ENCODE peak calls at places on chromosomes 7 and 10, in ten cellular contexts. P, W, C, T, L, I, R, E, Q and X are unnamed samples.

GRCh38 chr7:70719120-70719519 is 412.8 kb upstream of the GALNT17 start:
- DNase-seq in R (no peak), Q (no peak), P (no peak), E (no peak), L (no peak), W (no peak), T (no peak), I (no peak), C (no peak), X (no peak)

GRCh38 chr7:50807026-50807730 is 24.5 kb upstream of the GRB10 start:
- DNase-seq in E (no peak), C (no peak), W (no peak), Q (no peak), L (no peak), P (no peak), R (no peak), I (no peak), T (no peak), X (no peak)

GRCh38 chr7:15558747-15559146 is 3.1 kb downstream of the AGMO start:
- DNase-seq in W (no peak), I (no peak), C (peak; percentile 6), T (no peak), L (no peak), Q (no peak), E (no peak), R (no peak), P (no peak), X (no peak)

GRCh38 chr7:35605760-35606159 is 89.2 kb downstream of the HERPUD2 start:
- DNase-seq in W (no peak), Q (no peak), T (no peak), R (no peak), E (no peak), C (peak; percentile 82), P (no peak), I (no peak), L (peak; percentile 43), X (no peak)

GRCh38 chr7:137825489-137825888 is 21.3 kb downstream of the DGKI start:
- DNase-seq in C (no peak), T (no peak), R (no peak), Q (no peak), W (no peak), E (no peak), I (no peak), L (no peak), P (no peak), X (no peak)

GRCh38 chr7:79911420-79911819 is 223.2 kb upstream of the GNAI1 start:
- DNase-seq in L (no peak), T (no peak), C (no peak), Q (no peak), I (no peak), E (no peak), R (no peak), W (no peak), P (no peak), X (no peak)

GRCh38 chr7:128875523-128875948 is 12.9 kb downstream of the ATP6V1F start:
- DNase-seq in Q (no peak), C (no peak), R (no peak), W (no peak), T (no peak), P (no peak), I (no peak), L (no peak), E (no peak), X (no peak)

GRCh38 chr7:116235380-116235779 is 25.0 kb downstream of the TES start:
- DNase-seq in T (no peak), C (no peak), I (no peak), W (no peak), P (no peak), L (no peak), Q (no peak), R (no peak), E (no peak), X (no peak)

GRCh38 chr10:121655254-121656142 is 57.3 kb upstream of the FGFR2 start:
- DNase-seq in R (no peak), L (no peak), I (no peak), E (no peak), C (no peak), W (no peak), P (no peak), Q (no peak), T (no peak), X (no peak)

GRCh38 chr7:28005848-28006233 is 174.8 kb downstream of the JAZF1 start:
- DNase-seq in E (no peak), P (no peak), C (no peak), Q (no peak), I (no peak), L (no peak), R (no peak), T (no peak), W (no peak), X (no peak)

GRCh38 chr7:113085781-113086390 is 741 bp downstream of the GPR85 start:
- DNase-seq in W (no peak), E (no peak), I (no peak), Q (no peak), C (peak; percentile 23), P (no peak), R (no peak), L (no peak), T (no peak), X (no peak)

GRCh38 chr10:28410420-28411135 is 107.7 kb upstream of the MPP7 start:
- DNase-seq in E (no peak), T (no peak), Q (no peak), R (no peak), L (no peak), W (no peak), P (no peak), I (no peak), C (no peak), X (no peak)

GRCh38 chr10:77641788-77642397 is 4.3 kb upstream of the KCNMA1 start:
- DNase-seq in Q (peak; percentile 72), E (peak; percentile 84), W (peak; percentile 48), L (peak; percentile 70), C (peak; percentile 83), R (peak; percentile 77), P (peak; percentile 42), I (no peak), T (peak; percentile 64), X (peak; percentile 90)

GRCh38 chr10:82826132-82826531 is 951.1 kb downstream of the NRG3 start:
- DNase-seq in C (no peak), T (no peak), L (no peak), E (no peak), I (no peak), P (no peak), Q (no peak), R (no peak), W (no peak), X (no peak)

GRCh38 chr10:85868627-85869499 is 497.7 kb downstream of the GRID1 start:
- DNase-seq in Q (no peak), W (no peak), T (no peak), E (no peak), I (no peak), L (no peak), C (no peak), R (no peak), P (no peak), X (no peak)

GRCh38 chr7:129949292-129950133 is 3.2 kb downstream of the UBE2H start:
- DNase-seq in T (peak; percentile 32), E (peak; percentile 19), P (no peak), C (peak; percentile 85), R (no peak), I (no peak), L (peak; percentile 41), W (no peak), Q (peak; percentile 42), X (peak; percentile 34)
- TF ChIP-seq POLR2A in T (no peak), E (peak; percentile 57), P (peak; percentile 34), C (peak; percentile 50), R (no peak), I (no peak), L (no peak), W (peak; percentile 18), Q (no peak), X (no peak)

DNA sequence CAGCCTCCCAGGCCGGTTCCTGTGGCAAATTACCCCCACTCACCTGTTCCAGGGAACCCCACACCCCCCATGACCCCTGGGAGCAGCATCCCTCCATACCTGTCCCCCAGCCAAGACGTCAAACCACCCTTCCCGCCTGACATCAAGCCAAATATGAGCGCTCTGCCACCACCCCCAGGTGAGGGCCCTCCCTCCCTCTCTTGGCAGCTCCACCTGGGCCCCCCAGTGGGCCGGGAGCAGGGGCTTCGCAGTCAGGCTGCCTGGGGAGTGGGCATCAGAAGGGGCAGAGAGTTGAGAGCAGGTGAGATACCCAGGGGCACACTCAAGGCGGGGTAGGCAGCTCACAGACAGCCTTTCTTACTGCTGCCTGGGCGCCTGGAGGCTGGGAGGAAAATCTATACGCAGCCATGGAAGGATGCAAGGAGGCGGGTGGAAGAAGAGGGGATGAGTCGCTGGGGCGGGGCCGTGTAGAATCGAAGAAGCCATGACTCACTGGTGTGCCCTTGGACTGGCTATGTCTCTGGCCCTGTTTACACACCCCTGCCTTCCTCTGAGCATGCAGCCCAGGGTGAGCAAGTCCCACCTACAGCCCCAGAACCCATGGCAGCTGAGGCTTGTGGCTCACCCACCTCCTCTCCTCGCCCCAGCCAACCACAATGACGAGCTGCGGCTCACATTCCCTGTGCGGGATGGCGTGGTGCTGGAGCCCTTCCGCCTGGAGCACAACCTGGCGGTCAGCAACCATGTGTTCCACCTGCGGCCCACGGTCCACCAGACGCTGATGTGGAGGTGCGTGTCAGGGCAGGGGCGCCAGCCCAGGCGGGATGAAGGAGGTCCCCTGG is 48.6 kb upstream of the PPIF start:
- DNase-seq in E (no peak), Q (no peak), W (no peak), T (peak; percentile 70), I (no peak), C (peak; percentile 99), P (peak; percentile 48), R (peak; percentile 71), L (peak; percentile 97), X (no peak)
- H3K4me3 ChIP-seq in E (no peak overlapping the region), Q (no peak overlapping the region), W (no peak overlapping the region), T (no peak overlapping the region), I (no peak overlapping the region), C (no peak overlapping the region), P (no peak overlapping the region), R (no peak overlapping the region), L (no peak overlapping the region), X (no peak overlapping the region)

GRCh38 chr7:134374791-134375190 is 58.1 kb upstream of the SLC35B4 start:
- DNase-seq in C (no peak), T (no peak), L (no peak), R (no peak), Q (no peak), W (no peak), I (no peak), E (no peak), P (no peak), X (no peak)
- H3K4me1 ChIP-seq in C (no peaks in the 10 kb centered on the region), T (no peaks in the 10 kb centered on the region), L (peaks cover 2% of the 10 kb centered on the region), R (peaks cover 11% of the 10 kb centered on the region), Q (no peaks in the 10 kb centered on the region), W (no peaks in the 10 kb centered on the region), I (no peaks in the 10 kb centered on the region), E (peaks cover 26% of the 10 kb centered on the region), P (no peaks in the 10 kb centered on the region), X (no peaks in the 10 kb centered on the region)

DNA sequence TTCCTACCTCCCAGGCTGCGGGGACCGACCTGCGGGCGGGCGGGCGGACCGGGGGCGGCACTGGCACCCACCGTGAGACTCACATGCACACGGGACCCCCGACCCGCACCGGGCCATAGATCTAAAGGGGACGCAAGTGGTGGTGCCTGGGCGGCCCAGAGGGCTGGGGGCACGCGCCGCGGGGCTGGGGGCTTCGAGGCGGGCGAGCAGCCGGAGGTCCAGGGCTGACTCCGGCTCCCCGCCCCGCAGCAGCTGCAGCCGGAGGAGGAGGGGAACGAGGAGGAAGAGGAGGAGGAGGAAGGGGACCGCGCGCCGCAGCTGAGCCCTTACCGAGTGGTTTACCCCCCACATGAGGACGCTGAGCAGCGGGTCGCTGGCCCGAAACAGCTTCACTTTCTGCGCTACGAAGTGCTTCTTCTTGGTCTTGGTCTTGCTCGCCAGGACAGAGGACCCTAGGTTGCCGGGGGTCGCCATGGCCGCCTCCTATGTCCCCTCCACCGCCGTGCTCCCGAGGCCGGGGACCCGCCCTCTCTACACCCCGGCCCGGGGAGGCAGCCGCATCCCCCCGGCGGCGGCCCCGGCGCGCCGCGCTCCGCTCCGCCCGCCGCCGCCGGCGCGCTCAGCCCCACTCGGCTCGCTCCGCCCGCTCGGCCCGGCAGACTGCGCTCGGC is 390 bp downstream of the PIP4K2A start:
- DNase-seq in I (no peak), T (peak; percentile 30), C (peak; percentile 13), W (peak; percentile 29), Q (peak; percentile 34), R (no peak), E (peak; percentile 21), P (no peak), L (peak; percentile 38), X (peak; percentile 19)
- TF ChIP-seq POLR2A in I (peak; percentile 37), T (no peak), C (no peak), W (no peak), Q (no peak), R (no peak), E (no peak), P (no peak), L (no peak), X (no peak)